ENCODE peak calls at places on chromosomes 6 and 20, in nine cellular contexts. S is T47D; A is body of pancreas; J is OCI-LY7; U is stimulated activated CD4-positive, alpha-beta T cell treated with anti-CD3 and anti-CD28 coated beads, Interleukin-1b, Interleukin-23, amount 100 ng/mL, for 1 hour; Z is GM10248; P is NCI-H524; Q is NCI-H1694; K is cardiac fibroblast. R is an unnamed sample.
A peak's percentile ranks its signal among the peaks of the same experiment; 100 is the strongest.

GRCh38 chr6:36139431-36139830 is 9.1 kb downstream of the MAPK13 start:
- DNase-seq in Z (no peak), J (no peak), U (no peak), Q (peak; percentile 77), A (no peak), P (peak; percentile 34), S (peak; percentile 56), K (peak; percentile 51), R (no peak)

GRCh38 chr20:62493253-62493885 is 17.6 kb upstream of the GATA5 start:
- DNase-seq in Z (no peak), S (no peak), P (no peak), A (no peak), J (no peak), Q (no peak), U (no peak), K (no peak), R (no peak)

GRCh38 chr20:39258253-39258652 is 296.1 kb downstream of the DHX35 start:
- DNase-seq in K (no peak), S (no peak), Z (no peak), P (no peak), A (no peak), Q (no peak), J (no peak), U (no peak), R (no peak)

GRCh38 chr6:148423133-148423532 is 80.5 kb downstream of the SASH1 start:
- DNase-seq in Z (no peak), K (no peak), A (no peak), U (no peak), J (no peak), P (no peak), Q (no peak), S (no peak), R (no peak)

GRCh38 chr6:14211596-14211961 is 94.0 kb downstream of the CD83 start:
- DNase-seq in Q (no peak), J (no peak), K (peak; percentile 53), A (peak; percentile 28), P (peak; percentile 64), U (no peak), Z (peak; percentile 28), S (no peak), R (no peak)

GRCh38 chr20:61576372-61576771 is 324.3 kb downstream of the CDH4 start:
- DNase-seq in Z (no peak), S (no peak), Q (no peak), A (no peak), P (no peak), U (no peak), K (no peak), J (no peak), R (no peak)

GRCh38 chr6:132300323-132300949 is 100.8 kb downstream of the MOXD1 start:
- DNase-seq in J (peak; percentile 82), A (peak; percentile 26), Q (no peak), Z (peak; percentile 18), P (peak; percentile 8), U (no peak), K (peak; percentile 78), S (peak; percentile 60), R (peak; percentile 48)

GRCh38 chr6:112233864-112234263 is 20.5 kb downstream of the LAMA4 start:
- DNase-seq in Q (no peak), S (no peak), A (no peak), J (no peak), U (no peak), K (peak; percentile 93), P (no peak), Z (no peak), R (no peak)

GRCh38 chr6:139711714-139712585 is 337.5 kb upstream of the CITED2 start:
- DNase-seq in P (no peak), Z (no peak), S (no peak), Q (no peak), A (no peak), U (no peak), J (no peak), K (peak; percentile 36), R (no peak)

GRCh38 chr6:169557887-169558286 is 143.9 kb downstream of the WDR27 start:
- DNase-seq in P (no peak), J (no peak), S (no peak), K (no peak), A (no peak), U (no peak), Q (no peak), Z (no peak), R (no peak)

GRCh38 chr6:28355743-28356665 is 6.3 kb downstream of the ZKSCAN3 start:
- DNase-seq in P (peak; percentile 72), A (peak; percentile 87), Z (peak; percentile 71), K (peak; percentile 93), U (peak; percentile 32), S (peak; percentile 92), Q (peak; percentile 70), J (peak; percentile 62), R (peak; percentile 75)

GRCh38 chr6:149210376-149210775 is 107.1 kb upstream of the TAB2 start:
- DNase-seq in K (peak; percentile 56), P (no peak), Q (no peak), U (no peak), J (no peak), Z (no peak), A (no peak), S (no peak), R (no peak)

GRCh38 chr6:111252451-111252850 is 165.1 kb downstream of the SLC16A10 start:
- DNase-seq in A (no peak), Z (no peak), Q (no peak), S (no peak), K (no peak), J (no peak), P (no peak), U (no peak), R (no peak)

GRCh38 chr20:49028684-49029083 is 17.4 kb upstream of the CSE1L start:
- DNase-seq in P (no peak), K (peak; percentile 48), J (peak; percentile 31), Z (no peak), U (no peak), Q (no peak), S (peak; percentile 68), A (no peak), R (peak; percentile 20)

R was measured in COLO829.